ENCODE peak calls at places on chromosome X, in five cellular contexts. O, I, J, B and A are unnamed samples.

GRCh38 chrX:71098302-71098701 is 2.7 kb downstream of the FOXO4 start:
- DNase-seq in O (peak), I (peak), J (no peak), B (no peak), A (no peak)

GRCh38 chrX:155094468-155095061 is 23.3 kb downstream of the BRCC3 start:
- DNase-seq in O (no peak), I (no peak), J (no peak), B (no peak), A (no peak)

GRCh38 chrX:124726881-124727280 is 380.5 kb downstream of the SH2D1A start:
- DNase-seq in O (no peak), I (no peak), J (no peak), B (no peak), A (no peak)

GRCh38 chrX:151680805-151681204 is 14.5 kb upstream of the PRRG3 start:
- DNase-seq in O (peak), I (no peak), J (no peak), B (peak), A (no peak)

GRCh38 chrX:140661657-140662056 is 47.9 kb upstream of the LINC00632 start:
- DNase-seq in O (no peak), I (no peak), J (no peak), B (no peak), A (no peak)

GRCh38 chrX:103531002-103531401 is 11.7 kb upstream of the RAB40A start:
- DNase-seq in O (no peak), I (no peak), J (no peak), B (no peak), A (no peak)

GRCh38 chrX:11066812-11067211 is 44.3 kb upstream of the HCCS start:
- DNase-seq in O (no peak), I (no peak), J (no peak), B (no peak), A (no peak)

GRCh38 chrX:136273986-136274385 is 22.8 kb upstream of the MAP7D3 start:
- DNase-seq in O (no peak), I (no peak), J (no peak), B (no peak), A (no peak)

GRCh38 chrX:24761306-24761705 is 67.6 kb downstream of the POLA1 start:
- DNase-seq in O (no peak), I (no peak), J (no peak), B (no peak), A (no peak)

GRCh38 chrX:9519546-9520210 is 54.8 kb downstream of the TBL1X start:
- DNase-seq in O (no peak), I (no peak), J (peak), B (no peak), A (no peak)

DNA sequence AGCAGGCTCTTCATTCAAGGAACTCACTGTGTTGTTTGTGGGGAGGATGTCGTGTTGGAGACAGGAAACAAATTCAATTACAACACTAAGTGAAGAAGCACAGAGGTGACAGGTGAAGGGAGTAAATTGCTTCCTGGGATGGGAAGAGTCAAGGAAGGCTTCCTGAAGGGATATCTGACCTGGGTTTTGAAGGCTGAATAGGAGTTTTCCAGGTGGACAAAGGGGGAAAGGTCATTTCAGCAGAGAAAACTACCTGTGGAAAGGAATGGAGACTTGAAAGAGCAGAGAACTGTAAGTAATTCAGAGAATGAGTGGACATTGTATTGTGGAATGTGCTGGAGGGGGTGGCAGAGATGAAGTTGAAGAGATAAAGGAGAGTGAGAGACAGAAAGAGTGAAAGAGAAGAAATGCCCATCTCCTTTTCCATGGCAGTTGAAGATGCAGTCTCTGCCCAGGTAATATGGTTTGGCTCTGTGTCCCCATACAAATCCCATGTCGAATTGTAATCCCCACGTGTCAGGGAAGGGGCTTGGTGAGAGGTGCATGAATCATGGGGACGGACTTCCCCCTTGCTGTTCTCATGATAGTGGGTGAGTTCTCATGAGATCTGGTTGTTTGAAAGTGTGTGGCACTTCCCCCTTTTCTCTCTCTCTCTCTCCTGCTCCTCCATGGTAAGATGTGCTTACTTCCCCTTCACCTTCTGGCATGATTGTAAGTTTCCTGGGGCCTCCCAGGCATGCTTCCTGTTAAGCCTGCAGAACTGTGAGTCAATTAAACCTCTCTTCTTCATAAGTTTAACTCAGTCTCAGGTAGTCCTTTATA is 205.7 kb upstream of the BCOR start:
- DNase-seq in O (no peak), I (no peak), J (no peak), B (no peak), A (no peak)
- TF ChIP-seq CTCF in O (no peak), I (no peak), J (no peak), B (no peak), A (no peak)

DNA sequence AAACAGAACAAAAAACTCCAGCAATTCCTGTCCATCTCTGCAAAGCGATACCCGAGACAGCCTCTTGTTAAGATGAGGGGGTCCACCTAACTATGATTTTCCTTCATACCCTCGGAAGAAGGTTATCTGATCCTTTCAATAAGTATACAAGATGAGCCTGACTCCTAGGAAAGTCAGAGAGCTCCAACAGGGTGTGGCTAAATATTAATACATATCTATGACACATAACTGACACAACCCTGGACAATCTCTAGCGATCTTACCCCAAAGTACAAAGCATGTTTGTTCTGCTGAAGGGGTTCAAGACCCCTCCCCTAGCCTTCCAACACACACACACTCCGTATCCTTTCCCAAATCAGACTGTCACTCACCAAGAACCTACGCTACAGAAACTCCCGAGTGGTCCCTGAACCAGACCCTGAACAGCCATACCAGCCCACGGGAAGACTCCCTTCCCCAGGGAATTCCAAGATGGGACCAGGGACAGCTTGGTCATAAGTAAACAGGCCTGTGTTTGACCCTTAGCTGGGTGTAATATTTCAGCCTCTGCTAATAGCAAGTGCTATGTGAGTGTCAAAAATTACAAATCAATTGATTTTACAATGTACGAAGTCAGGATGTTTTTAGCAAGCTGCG is 110.3 kb downstream of the PRKX start:
- DNase-seq in O (no peak), I (no peak), J (no peak), B (no peak), A (no peak)
- H3K27ac ChIP-seq in O (no peak), I (no peak), J (no peak), B (no peak), A (no peak)

DNA sequence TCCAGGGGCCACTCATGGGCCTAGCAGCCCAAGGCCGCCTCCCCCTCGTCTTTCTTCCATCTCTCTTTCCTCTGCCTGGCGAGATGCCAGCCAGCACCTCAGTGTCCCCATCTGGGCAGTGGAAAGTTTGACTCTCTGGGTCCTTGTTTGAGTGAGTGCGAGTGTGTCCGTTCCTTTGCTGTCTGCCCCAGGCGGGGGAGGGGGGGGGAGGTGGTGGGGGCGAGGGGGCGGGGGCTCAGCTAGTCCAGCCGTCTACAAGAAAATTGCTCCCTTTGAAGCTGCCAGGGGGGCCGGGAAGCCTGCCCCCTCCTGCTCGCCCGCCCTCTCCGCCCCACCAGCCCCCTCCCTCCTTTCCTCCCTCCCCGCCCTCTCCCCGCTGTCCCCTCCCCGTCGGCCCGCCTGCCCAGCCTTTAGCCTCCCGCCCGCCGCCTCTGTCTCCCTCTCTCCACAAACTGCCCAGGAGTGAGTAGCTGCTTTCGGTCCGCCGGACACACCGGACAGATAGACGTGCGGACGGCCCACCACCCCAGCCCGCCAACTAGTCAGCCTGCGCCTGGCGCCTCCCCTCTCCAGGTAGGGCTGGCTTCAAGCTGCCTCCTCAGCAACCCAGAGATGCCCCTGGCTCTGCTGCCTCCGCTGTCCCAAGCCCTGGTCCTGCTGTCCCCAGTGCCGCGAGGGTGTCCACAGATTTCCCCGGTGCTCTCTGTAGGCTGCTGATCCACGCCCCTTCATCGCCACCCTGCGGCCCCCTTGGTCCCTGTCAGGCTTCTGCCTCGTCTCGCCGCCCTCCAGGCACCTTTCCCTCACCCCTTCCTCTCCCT is at the start of gene BGN:
- DNase-seq in O (no peak), I (no peak), J (no peak), B (peak), A (no peak)
- TF ChIP-seq CTCF in O (peak), I (peak), J (no peak), B (peak), A (peak)

GRCh38 chrX:134481339-134481738 is 21.4 kb downstream of the HPRT1 start:
- DNase-seq in O (no peak), I (no peak), J (no peak), B (no peak), A (no peak)

GRCh38 chrX:134484039-134484438 is 24.1 kb downstream of the HPRT1 start:
- DNase-seq in O (no peak), I (no peak), J (no peak), B (no peak), A (no peak)

GRCh38 chrX:134480061-134480460 is 20.1 kb downstream of the HPRT1 start:
- DNase-seq in O (no peak), I (no peak), J (no peak), B (no peak), A (no peak)

GRCh38 chrX:134478374-134478773 is 18.4 kb downstream of the HPRT1 start:
- DNase-seq in O (no peak), I (no peak), J (no peak), B (no peak), A (no peak)

DNA sequence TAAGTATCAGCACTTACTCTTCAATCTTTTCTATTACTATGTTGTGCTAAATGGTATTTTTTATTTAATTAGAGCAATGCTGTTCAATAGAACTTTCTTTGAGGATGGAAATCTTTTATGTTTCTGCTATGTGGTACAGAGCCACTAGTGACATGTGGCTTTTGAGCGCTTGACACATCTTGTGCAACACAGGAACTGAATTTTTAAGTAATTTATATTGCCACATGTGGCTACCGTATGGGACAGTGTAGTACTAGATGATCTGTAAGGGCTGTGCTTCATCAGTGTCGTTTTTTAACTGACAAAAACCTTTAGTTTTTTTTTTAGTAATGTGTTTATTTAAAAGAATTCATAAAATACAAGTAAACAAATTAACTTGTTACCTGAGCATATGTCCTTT is 22.4 kb downstream of the HPRT1 start:
- DNase-seq in O (no peak), I (no peak), J (no peak), B (no peak), A (no peak)
- H3K27ac ChIP-seq in O (no peak), I (no peak), J (no peak), B (no peak), A (no peak)